ENCODE peak calls at places on chromosomes 5 and 9, in five cellular contexts. Y is coronary artery, O is heart left ventricle, W is neural progenitor cell, A is fibroblast of mammary gland. H is an unnamed sample.

GRCh38 chr9:13900449-13900848 is 413.5 kb downstream of the NFIB start:
- DNase-seq in O (no peak), W (peak), Y (no peak), A (no peak), H (no peak)

GRCh38 chr9:36716496-36716895 is 143.8 kb downstream of the MELK start:
- DNase-seq in Y (no peak), O (no peak), A (no peak), W (no peak), H (no peak)

GRCh38 chr9:110936719-110937452 is 101.4 kb downstream of the LPAR1 start:
- DNase-seq in A (peak), W (no peak), Y (no peak), O (no peak), H (no peak)

GRCh38 chr5:95715799-95716461 is 15.2 kb upstream of the RHOBTB3 start:
- DNase-seq in O (no peak), A (peak), Y (no peak), W (no peak), H (no peak)

GRCh38 chr9:22114956-22115355 is 105.9 kb upstream of the CDKN2B start:
- DNase-seq in A (peak), O (no peak), W (no peak), Y (no peak), H (no peak)

GRCh38 chr5:106639488-106639887 is 1031.2 kb downstream of the EFNA5 start:
- DNase-seq in O (no peak), Y (no peak), W (no peak), A (no peak), H (no peak)

GRCh38 chr5:43215073-43215631 is 23.1 kb downstream of the NIM1K start:
- DNase-seq in A (peak), O (no peak), Y (no peak), W (no peak), H (no peak)

GRCh38 chr9:35914307-35914807 is 5.1 kb downstream of the SPAAR start:
- DNase-seq in W (peak), A (peak), O (peak), Y (peak), H (peak)

GRCh38 chr9:133991964-133992779 is at the start of gene VAV2:
- DNase-seq in Y (peak), A (peak), O (peak), W (peak), H (peak)

GRCh38 chr9:10438955-10439354 is 173.8 kb downstream of the PTPRD start:
- DNase-seq in W (peak), Y (no peak), O (no peak), A (no peak), H (no peak)

GRCh38 chr5:15377573-15378340 is 122.2 kb upstream of the FBXL7 start:
- DNase-seq in Y (no peak), A (no peak), W (no peak), O (no peak), H (no peak)

GRCh38 chr5:169997736-169998284 is 17.5 kb upstream of the INSYN2B start:
- DNase-seq in A (no peak), Y (no peak), W (no peak), O (no peak), H (no peak)
- H3K4me3 ChIP-seq in A (no peak), Y (no peak), W (no peak), O (no peak), H (no peak)

GRCh38 chr5:72510610-72511121 is 3.5 kb upstream of the ZNF366 start:
- DNase-seq in Y (no peak), A (peak), O (peak), W (no peak), H (no peak)
- H3K4me3 ChIP-seq in Y (no peak), A (no peak), O (no peak), W (no peak), H (no peak)

GRCh38 chr5:87944553-87945320 is 323.9 kb downstream of the TMEM161B start:
- DNase-seq in Y (no peak), O (peak), W (peak), A (no peak), H (no peak)
- H3K4me3 ChIP-seq in Y (no peak), O (no peak), W (no peak), A (no peak), H (no peak)

DNA sequence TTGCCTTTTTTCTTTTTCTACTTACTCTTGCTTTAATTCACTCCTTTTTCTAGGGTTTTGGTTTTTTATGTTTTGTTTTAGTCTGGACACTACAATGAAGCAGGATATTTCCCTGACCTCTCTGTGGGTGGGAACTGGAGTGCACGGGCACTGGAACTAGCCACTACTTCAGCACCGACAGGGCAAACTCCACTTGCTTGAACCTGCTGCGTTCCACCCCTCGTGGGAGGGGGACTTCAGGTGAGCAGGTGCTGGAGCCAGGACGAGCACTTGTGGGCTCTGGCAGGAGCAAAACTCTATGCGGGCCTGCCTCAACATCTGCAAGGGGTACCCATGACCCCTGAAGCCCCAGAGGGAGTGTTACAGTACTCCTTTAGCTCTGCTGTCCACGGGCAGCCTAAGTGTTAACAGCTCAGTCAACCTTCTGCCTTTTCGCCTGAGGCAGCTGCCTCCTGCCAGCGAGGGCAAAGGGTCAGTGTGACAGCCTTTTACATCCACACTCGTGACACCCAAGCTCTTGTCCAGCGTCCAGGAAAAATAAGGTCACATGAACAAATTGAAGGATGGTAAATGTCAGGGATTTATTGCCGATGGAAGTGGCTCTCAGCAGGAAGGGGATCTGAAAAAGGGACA is 144.1 kb upstream of the NFIL3 start:
- DNase-seq in A (no peak), O (no peak), W (no peak), Y (no peak), H (peak)
- H3K4me3 ChIP-seq in A (no peak), O (no peak), W (no peak), Y (no peak), H (no peak)

GRCh38 chr5:139482050-139482889 is at the start of gene STING1:
- DNase-seq in W (no peak), A (peak), O (peak), Y (peak), H (peak)
- H3K4me3 ChIP-seq in W (no peak), A (peak), O (peak), Y (peak), H (no peak)

GRCh38 chr9:112074250-112075008 is 100.7 kb downstream of the SUSD1 start:
- DNase-seq in O (peak), Y (no peak), A (peak), W (peak), H (peak)
- H3K4me3 ChIP-seq in O (no peak), Y (no peak), A (no peak), W (no peak), H (no peak)

DNA sequence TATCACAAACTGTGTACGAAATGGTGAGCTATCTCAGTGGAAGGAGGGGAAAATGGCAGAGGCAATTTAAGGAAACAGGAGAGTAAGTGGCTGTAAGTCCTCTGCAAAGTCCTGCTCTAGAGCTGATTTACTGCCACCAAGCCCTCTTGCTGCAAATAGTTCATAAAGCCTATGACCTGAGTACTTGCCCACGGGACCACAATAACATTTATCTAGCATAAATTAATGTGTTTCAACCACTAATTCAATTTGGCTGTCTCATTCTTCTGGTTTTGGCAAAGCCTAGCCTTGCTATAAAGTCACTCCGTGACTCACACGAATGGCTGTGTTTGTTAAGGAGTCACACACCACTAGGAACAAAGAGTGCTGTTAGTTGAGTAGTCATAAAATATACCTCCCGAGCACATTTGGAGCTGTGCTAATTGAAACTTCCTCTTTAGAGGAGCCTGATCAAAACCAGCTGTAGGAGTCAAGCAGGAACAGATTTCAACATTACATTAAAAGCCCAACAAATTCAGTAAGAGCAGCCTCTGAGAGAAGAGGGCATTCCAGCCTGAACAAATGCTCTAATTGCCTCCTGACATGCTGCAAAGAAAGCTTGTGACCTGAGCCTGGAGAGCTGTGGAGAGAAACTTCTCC is 738.7 kb upstream of the ZNF608 start:
- DNase-seq in W (peak), O (no peak), A (peak), Y (no peak), H (no peak)
- H3K4me3 ChIP-seq in W (peak), O (no peak), A (no peak), Y (peak), H (no peak)

DNA sequence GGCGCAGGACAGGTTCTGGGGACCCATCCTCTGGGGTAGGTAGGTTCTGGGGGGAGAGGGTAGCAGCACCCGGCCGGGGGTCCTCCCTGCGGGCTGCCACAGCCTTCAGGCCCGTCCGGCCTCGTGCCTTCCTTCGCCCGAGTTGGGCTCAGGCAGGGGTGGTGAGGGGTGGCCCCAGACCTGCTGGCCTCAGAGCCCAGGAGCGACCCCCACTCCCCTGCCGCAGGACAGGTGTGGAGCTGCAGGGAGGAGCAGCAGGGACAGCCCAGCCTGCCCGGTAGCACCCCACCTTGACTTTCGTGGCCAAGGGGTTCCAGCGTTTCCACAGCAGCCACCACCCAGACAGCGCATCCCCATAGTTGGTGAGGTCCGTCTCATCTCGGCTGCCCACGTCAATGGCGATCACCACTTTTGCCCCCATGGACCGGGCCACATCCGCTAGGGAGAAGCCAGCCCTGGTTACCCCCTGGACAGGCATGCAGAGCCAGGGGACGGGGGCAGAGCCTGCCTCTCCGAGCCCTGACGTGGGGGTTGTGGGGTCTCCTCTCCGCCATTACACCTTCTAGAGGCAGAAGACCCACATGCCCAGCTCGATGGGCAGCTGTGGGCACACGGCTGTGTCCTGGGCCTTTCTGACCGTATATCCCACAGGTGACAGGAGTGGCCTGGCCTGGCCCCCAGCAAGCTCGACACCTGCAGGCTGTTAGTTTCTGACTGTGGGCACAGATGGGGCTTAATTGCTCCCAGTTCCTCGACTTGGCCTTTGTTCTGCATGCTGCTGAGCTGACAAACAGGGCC is 3.5 kb upstream of the NSMF start:
- DNase-seq in O (no peak), A (no peak), W (no peak), Y (peak), H (peak)
- H3K4me3 ChIP-seq in O (no peak), A (no peak), W (no peak), Y (no peak), H (no peak)

GRCh38 chr5:1817261-1818043 is 16.2 kb downstream of the NDUFS6 start:
- DNase-seq in A (no peak), Y (peak), O (no peak), W (no peak), H (no peak)

GRCh38 chr5:1818784-1819183 is 17.6 kb downstream of the NDUFS6 start:
- DNase-seq in A (no peak), Y (no peak), O (no peak), W (no peak), H (no peak)

GRCh38 chr5:1820926-1821325 is 19.7 kb downstream of the NDUFS6 start:
- DNase-seq in W (no peak), O (no peak), Y (no peak), A (no peak), H (no peak)

GRCh38 chr5:1820381-1820780 is 19.2 kb downstream of the NDUFS6 start:
- DNase-seq in W (no peak), Y (peak), A (no peak), O (no peak), H (no peak)

GRCh38 chr5:1819458-1819857 is 18.3 kb downstream of the NDUFS6 start:
- DNase-seq in Y (no peak), W (no peak), A (no peak), O (no peak), H (no peak)
- H3K4me3 ChIP-seq in Y (no peak), W (no peak), A (no peak), O (no peak), H (no peak)

H was measured in pancreas.